ENCODE peak calls at places on chromosomes 6 and 20, in five cellular contexts. Q is IMR-90, Z is tibial nerve, X is lower leg skin, R is stomach. L is an unnamed sample.

GRCh38 chr6:133631421-133631820 is 257.5 kb upstream of the TCF21 start:
- DNase-seq in Z (no peak), X (no peak), Q (peak; percentile 73), R (no peak), L (no peak)

GRCh38 chr20:36312724-36313441 is 6.7 kb downstream of the DLGAP4 start:
- DNase-seq in R (no peak), X (peak; percentile 50), Q (no peak), Z (no peak), L (no peak)

GRCh38 chr20:11676618-11677289 is 240.9 kb upstream of the BTBD3 start:
- DNase-seq in R (no peak), Q (peak; percentile 42), Z (no peak), X (no peak), L (no peak)

GRCh38 chr20:47493175-47493953 is 8.3 kb upstream of the NCOA3 start:
- DNase-seq in Q (peak; percentile 63), X (peak; percentile 97), R (peak; percentile 94), Z (peak; percentile 97), L (no peak)

GRCh38 chr6:109687271-109687721 is 3.7 kb downstream of the AK9 start:
- DNase-seq in Q (peak; percentile 96), X (no peak), R (no peak), Z (no peak), L (no peak)

GRCh38 chr20:62906647-62907375 is 19.5 kb downstream of the DIDO1 start:
- DNase-seq in Q (no peak), Z (no peak), R (no peak), X (no peak), L (no peak)

GRCh38 chr6:170006524-170007467 is 255.4 kb downstream of the ERMARD start:
- DNase-seq in Z (no peak), X (peak; percentile 75), R (no peak), Q (no peak), L (no peak)

GRCh38 chr6:41356838-41357237 is 21.4 kb downstream of the NCR2 start:
- DNase-seq in R (no peak), X (no peak), Q (no peak), Z (no peak), L (no peak)

GRCh38 chr6:52360601-52361346 is 1.2 kb upstream of the PAQR8 start:
- DNase-seq in Q (no peak), X (no peak), Z (no peak), R (no peak), L (no peak)

GRCh38 chr20:39850236-39850635 is 838.8 kb downstream of the MAFB start:
- DNase-seq in X (no peak), Q (no peak), Z (no peak), R (no peak), L (no peak)

GRCh38 chr6:88983532-88983931 is 20.1 kb upstream of the RNGTT start:
- DNase-seq in Q (peak; percentile 36), Z (peak; percentile 33), R (no peak), X (no peak), L (no peak)

GRCh38 chr6:141105481-141105880 is 1027.2 kb upstream of the GJE1 start:
- DNase-seq in Q (peak; percentile 50), R (no peak), X (no peak), Z (no peak), L (no peak)

GRCh38 chr20:63775096-63775978 is 35.8 kb downstream of the SLC2A4RG start:
- DNase-seq in Z (no peak), R (no peak), Q (peak; percentile 19), X (no peak), L (no peak)

GRCh38 chr20:19473894-19474293 is 261.5 kb downstream of the SLC24A3 start:
- DNase-seq in Z (no peak), X (no peak), Q (no peak), R (no peak), L (no peak)

GRCh38 chr20:43432498-43432897 is 25.2 kb upstream of the SRSF6 start:
- DNase-seq in Z (no peak), R (no peak), Q (no peak), X (no peak), L (no peak)

GRCh38 chr6:75171151-75171550 is 34.7 kb downstream of the COL12A1 start:
- DNase-seq in X (no peak), Z (no peak), Q (no peak), R (no peak), L (no peak)

GRCh38 chr6:121437861-121438651 is 2.6 kb downstream of the GJA1 start:
- DNase-seq in Z (peak; percentile 47), X (no peak), Q (peak; percentile 52), R (no peak), L (no peak)
- TF ChIP-seq POLR2A in Z (no peak), X (no peak), Q (peak; percentile 45), R (no peak), L (no peak)

DNA sequence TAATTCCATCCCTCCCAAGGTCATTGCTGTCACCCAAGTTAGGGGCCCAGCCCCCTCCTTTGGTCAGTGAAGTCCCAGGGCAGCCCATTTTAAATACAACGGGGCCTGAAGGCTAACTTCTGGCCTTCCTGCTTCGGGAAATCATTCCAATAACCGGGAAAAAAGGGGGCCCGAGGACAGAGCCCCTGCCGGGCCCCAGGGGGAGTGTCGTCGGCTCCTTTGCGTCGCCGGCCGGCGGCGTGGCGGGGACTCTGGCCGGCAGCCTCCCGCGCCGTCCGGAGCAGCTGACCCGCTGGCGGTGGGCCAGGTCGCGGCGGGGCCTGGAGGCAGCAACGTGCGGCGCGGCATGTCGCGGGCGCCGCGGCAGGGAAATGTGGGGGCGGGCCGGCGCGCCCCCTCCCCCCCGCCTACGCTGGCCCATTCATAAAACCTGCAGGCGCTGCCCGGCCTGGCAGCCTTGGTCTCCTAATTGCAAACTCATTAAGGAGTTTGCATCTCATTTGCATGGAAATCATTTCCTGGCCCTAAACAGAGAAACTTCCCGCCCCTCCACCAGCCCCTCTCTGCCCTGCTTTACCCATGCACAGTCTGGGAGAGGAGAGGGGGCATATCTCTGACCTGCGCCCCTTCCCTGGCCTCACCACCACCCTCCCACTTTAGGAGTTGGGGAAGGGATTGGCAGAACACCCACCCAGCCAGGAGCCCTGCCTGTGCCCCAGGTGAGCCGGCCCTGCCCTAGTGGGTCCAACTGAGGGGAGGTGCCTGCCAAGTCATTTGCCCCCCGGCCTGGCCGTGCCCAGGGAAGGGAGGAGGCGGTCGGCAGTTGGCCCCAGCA is 50.7 kb downstream of the MRPL14 start:
- DNase-seq in X (no peak), Q (no peak), Z (no peak), R (peak; percentile 74), L (no peak)
- TF ChIP-seq POLR2A in X (no peak), Q (no peak), Z (no peak), R (no peak), L (no peak)

GRCh38 chr6:116884530-116884929 is 7.5 kb downstream of the RFX6 start:
- DNase-seq in Z (no peak), R (no peak), Q (no peak), X (no peak), L (no peak)

GRCh38 chr6:116887884-116888283 is 10.8 kb downstream of the RFX6 start:
- DNase-seq in R (no peak), Q (no peak), X (no peak), Z (no peak), L (no peak)

GRCh38 chr6:116888732-116889360 is 11.8 kb downstream of the RFX6 start:
- DNase-seq in R (no peak), Z (no peak), Q (no peak), X (no peak), L (no peak)

GRCh38 chr6:116883005-116883404 is 6.0 kb downstream of the RFX6 start:
- DNase-seq in Z (no peak), R (no peak), X (no peak), Q (no peak), L (no peak)

DNA sequence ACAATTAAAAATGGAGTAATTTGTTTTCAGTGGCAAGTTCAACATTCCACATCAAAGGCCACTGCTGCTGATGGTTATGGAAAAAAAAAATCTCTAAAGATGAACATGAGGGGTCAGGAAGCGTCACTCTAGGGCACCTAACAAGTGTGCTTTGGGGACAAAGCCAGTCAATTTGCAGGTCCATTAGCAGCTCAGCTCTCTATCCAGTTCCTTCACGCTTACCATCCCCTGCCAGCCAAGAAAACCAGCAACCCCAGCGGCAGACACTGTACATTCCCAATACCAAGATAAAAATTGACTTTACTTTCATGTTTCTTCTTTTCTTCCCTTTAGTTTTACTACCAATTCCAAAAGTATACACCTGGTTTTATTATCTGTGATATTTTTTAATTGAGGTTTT is 10.1 kb downstream of the RFX6 start:
- DNase-seq in Q (no peak), R (no peak), X (no peak), Z (no peak), L (no peak)
- TF ChIP-seq POLR2A in Q (no peak), R (no peak), X (no peak), Z (no peak), L (no peak)

DNA sequence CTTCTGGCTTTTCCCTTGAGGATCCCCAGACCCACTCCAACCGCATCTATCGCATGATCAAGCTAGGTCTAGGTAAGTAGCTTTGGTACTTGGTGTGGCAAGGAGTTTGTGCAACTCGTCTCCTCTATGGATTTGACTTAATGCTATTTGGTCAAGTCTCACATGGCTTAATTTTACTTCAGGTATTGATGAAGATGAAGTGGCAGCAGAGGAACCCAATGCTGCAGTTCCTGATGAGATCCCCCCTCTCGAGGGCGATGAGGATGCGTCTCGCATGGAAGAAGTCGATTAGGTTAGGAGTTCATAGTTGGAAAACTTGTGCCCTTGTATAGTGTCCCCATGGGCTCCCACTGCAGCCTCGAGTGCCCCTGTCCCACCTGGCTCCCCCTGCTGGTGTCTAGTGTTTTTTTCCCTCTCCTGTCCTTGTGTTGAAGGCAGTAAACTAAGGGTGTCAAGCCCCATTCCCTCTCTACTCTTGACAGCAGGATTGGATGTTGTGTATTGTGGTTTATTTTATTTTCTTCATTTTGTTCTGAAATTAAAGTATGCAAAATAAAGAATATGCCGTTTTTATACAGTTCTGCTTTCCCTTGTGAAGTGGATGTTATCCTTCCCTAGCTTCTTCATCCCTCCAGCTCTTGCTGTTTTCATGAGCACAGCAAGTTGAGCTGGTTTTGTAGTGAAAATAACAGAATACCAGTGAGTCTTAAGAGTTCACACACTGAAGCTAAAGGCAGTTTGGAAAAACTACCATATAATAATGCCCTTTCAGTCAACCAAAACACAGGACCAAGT is 3.8 kb downstream of the SLC35B2 start:
- DNase-seq in Q (no peak), R (peak; percentile 66), Z (no peak), X (no peak), L (no peak)
- TF ChIP-seq POLR2A in Q (no peak), R (no peak), Z (no peak), X (no peak), L (peak; percentile 22)

GRCh38 chr20:31879143-31879987 is 8.9 kb downstream of the TTLL9 start:
- DNase-seq in Q (peak; percentile 92), X (peak; percentile 98), Z (peak; percentile 94), R (peak; percentile 96), L (peak; percentile 75)
- TF ChIP-seq POLR2A in Q (no peak), X (no peak), Z (peak; percentile 61), R (no peak), L (no peak)

GRCh38 chr6:158560787-158561246 is 926 bp downstream of the TMEM181 start:
- DNase-seq in Z (no peak), X (peak; percentile 87), R (peak; percentile 54), Q (no peak), L (no peak)

GRCh38 chr6:158559895-158560786 is at the start of gene TMEM181:
- DNase-seq in Q (peak; percentile 80), R (peak; percentile 88), X (peak; percentile 96), Z (peak; percentile 59), L (peak; percentile 86)

GRCh38 chr6:158561938-158562337 is 2.0 kb downstream of the TMEM181 start:
- DNase-seq in Z (no peak), Q (no peak), X (peak; percentile 58), R (no peak), L (no peak)

GRCh38 chr6:158559338-158559894 is 475 bp upstream of the TMEM181 start:
- DNase-seq in X (no peak), Z (no peak), Q (no peak), R (no peak), L (no peak)

GRCh38 chr6:158561247-158561884 is 1.5 kb downstream of the TMEM181 start:
- DNase-seq in Q (no peak), Z (no peak), X (peak; percentile 73), R (no peak), L (no peak)
- TF ChIP-seq POLR2A in Q (no peak), Z (no peak), X (no peak), R (no peak), L (no peak)